ENCODE peak calls at places on chromosomes 7 and 10, in ten cellular contexts. Q, K, Y, W, S, Z, R, M, P and J are unnamed samples. For H3K9me3, the result is how much of the 10 kb centered on the place peaks cover.

GRCh38 chr7:87416682-87417587 is 58.5 kb downstream of the ABCB4 start:
- DNase-seq in S (peak), M (peak), P (peak), K (peak), Q (no peak), W (peak), R (peak), Z (peak), Y (peak), J (peak)

GRCh38 chr7:24419527-24419926 is 135.5 kb downstream of the NPY start:
- DNase-seq in W (no peak), R (no peak), Y (no peak), K (no peak), Z (no peak), M (no peak), Q (no peak), P (no peak), S (no peak), J (no peak)

GRCh38 chr10:129728905-129729540 is 235.1 kb downstream of the EBF3 start:
- DNase-seq in Z (no peak), W (no peak), S (peak), K (no peak), M (no peak), Q (no peak), R (no peak), Y (no peak), P (no peak), J (no peak)

GRCh38 chr7:120989571-120990220 is 1.2 kb downstream of the CPED1 start:
- DNase-seq in R (no peak), Y (peak), P (no peak), W (no peak), M (peak), S (peak), Q (no peak), K (no peak), Z (no peak), J (peak)

GRCh38 chr7:64618785-64619456 is 47.0 kb upstream of the ZNF107 start:
- DNase-seq in K (peak), Q (no peak), S (peak), Z (peak), M (no peak), P (no peak), Y (no peak), R (no peak), W (peak), J (no peak)

GRCh38 chr7:151690597-151690996 is 170.9 kb upstream of the RHEB start:
- DNase-seq in R (no peak), P (no peak), Z (no peak), W (no peak), Y (no peak), Q (no peak), K (no peak), M (no peak), S (no peak), J (no peak)

GRCh38 chr7:23970193-23970592 is 260.2 kb downstream of the STK31 start:
- DNase-seq in Q (no peak), W (no peak), S (no peak), P (no peak), K (no peak), Y (no peak), M (no peak), R (no peak), Z (no peak), J (no peak)

GRCh38 chr7:103048833-103049232 is 25.8 kb downstream of the FBXL13 start:
- DNase-seq in R (no peak), Q (no peak), M (no peak), S (no peak), Y (no peak), W (no peak), Z (no peak), K (peak), P (no peak), J (no peak)

GRCh38 chr10:77287647-77288120 is 349.9 kb downstream of the KCNMA1 start:
- DNase-seq in R (no peak), Z (no peak), W (no peak), Y (no peak), Q (no peak), P (no peak), K (no peak), M (no peak), S (peak), J (no peak)

GRCh38 chr7:28957064-28957821 is 887 bp downstream of the TRIL start:
- DNase-seq in W (no peak), M (no peak), Y (peak), Q (peak), S (peak), R (no peak), K (no peak), P (no peak), Z (no peak), J (peak)

GRCh38 chr10:9625266-9625776 is 1392.4 kb upstream of the CELF2 start:
- DNase-seq in R (no peak), K (no peak), W (no peak), Q (no peak), S (no peak), Y (no peak), P (no peak), M (no peak), Z (no peak), J (no peak)

GRCh38 chr7:99614495-99614894 is 2.3 kb upstream of the ZSCAN25 start:
- DNase-seq in S (no peak), W (no peak), K (no peak), P (peak), Z (no peak), Y (no peak), Q (no peak), R (peak), M (no peak), J (no peak)

GRCh38 chr7:48139461-48139860 is 31.8 kb upstream of the ABCA13 start:
- DNase-seq in W (no peak), R (no peak), M (no peak), Z (no peak), S (no peak), P (no peak), K (no peak), Q (no peak), Y (no peak), J (no peak)
- H3K9me3 ChIP-seq in W (under half), R (under half), M (under half), Z (under half), S (under half), P (under half), K (under half), Q (under half), Y (under half), J (under half)

DNA sequence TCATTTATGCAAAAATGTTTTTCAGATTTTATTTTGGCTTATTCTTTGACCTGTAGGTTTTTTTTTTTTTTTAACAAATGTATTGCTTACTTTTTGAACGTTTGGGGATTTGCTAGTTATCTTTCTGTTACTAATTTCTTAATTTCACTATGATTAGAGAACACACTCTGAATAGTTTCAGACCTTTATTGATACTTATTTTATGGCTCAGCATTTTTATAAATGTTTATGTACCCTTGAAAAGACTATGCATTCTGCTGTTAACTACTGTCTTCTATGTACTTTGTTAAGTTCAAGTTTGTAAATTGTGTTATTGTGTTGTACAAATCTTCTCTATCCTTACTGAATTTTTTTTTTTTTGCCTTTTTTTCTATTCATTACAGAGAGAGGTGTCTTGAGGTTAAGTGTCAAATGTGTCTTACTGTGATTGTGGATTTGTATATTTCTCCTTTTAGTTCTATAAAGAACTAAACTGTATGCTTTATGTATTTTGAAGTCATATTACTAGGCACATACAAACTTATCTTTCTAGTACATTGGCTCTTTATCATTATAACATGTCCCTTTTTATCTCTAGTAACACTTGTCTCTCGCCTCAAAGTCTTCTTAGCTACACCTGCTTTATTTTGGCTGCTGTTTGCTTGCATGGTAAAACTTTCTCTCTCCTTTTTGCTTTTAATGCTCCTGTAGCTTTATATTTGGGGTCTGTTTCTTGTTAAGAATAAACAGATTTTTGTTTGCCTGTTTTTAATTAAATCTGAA is 8.1 kb downstream of the MKLN1 start:
- DNase-seq in S (no peak), P (no peak), Y (no peak), M (no peak), Z (no peak), W (no peak), Q (no peak), R (no peak), K (no peak), J (no peak)
- H3K9me3 ChIP-seq in S (under half), P (under half), Y (under half), M (under half), Z (under half), W (under half), Q (under half), R (under half), K (under half), J (under half)

GRCh38 chr7:134809611-134810010 is 30.2 kb downstream of the CALD1 start:
- DNase-seq in K (no peak), Q (no peak), Z (no peak), R (no peak), W (no peak), S (no peak), P (no peak), Y (no peak), M (no peak), J (no peak)

GRCh38 chr7:134804854-134805253 is 25.4 kb downstream of the CALD1 start:
- DNase-seq in Y (no peak), S (no peak), P (no peak), Z (no peak), M (no peak), W (no peak), K (no peak), Q (no peak), R (no peak), J (peak)

GRCh38 chr7:134804351-134804750 is 24.9 kb downstream of the CALD1 start:
- DNase-seq in W (peak), Q (no peak), Z (no peak), P (no peak), R (no peak), S (no peak), K (no peak), M (no peak), Y (no peak), J (no peak)

GRCh38 chr7:134802762-134803161 is 23.3 kb downstream of the CALD1 start:
- DNase-seq in W (no peak), Q (no peak), M (no peak), P (no peak), Z (no peak), Y (no peak), S (no peak), K (no peak), R (no peak), J (no peak)

DNA sequence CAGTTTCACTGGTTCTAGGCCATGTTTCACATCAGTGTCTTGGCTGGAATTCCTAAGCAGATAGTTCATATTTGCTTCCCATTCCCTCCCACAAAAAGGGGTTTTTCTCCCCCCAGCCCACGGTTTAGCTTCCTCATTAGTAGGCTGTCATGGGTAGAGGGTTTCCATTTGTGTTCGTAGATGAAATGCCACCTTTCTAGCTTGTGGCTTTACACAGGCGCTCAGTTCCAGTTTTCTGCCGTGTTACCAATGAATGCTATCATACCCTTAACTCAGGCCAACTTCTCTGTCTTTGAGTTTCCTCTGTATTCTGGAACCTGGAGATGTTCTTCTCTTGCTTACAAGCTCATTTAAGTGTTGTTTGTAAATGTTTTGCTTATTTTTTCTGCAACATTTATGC is 26.8 kb downstream of the CALD1 start:
- DNase-seq in Y (no peak), Z (no peak), Q (no peak), M (no peak), R (no peak), S (no peak), K (no peak), P (no peak), W (no peak), J (no peak)
- H3K9me3 ChIP-seq in Y (under half), Z (under half), Q (under half), M (under half), R (under half), S (under half), K (under half), P (under half), W (under half), J (under half)

DNA sequence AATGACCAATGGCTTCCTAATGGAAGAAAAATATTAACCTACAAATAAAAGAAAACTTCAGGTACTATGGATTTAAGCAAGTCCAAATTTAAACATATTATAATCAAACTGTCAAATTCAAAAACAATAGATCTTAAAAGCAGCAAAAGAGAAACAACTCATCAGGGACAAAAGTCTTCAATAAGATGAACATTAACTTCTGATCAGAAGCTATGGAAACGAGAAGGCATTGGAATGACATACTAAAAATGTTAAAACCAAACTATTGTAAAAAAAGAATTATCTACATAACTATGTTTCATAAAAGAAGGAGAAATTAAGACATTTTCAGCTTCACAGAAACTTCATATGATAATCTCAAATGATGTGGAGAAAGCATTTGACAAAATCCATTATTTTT is 334.7 kb downstream of the ANKRD7 start:
- DNase-seq in P (no peak), Z (no peak), Q (no peak), M (no peak), W (no peak), Y (no peak), R (no peak), K (no peak), S (no peak), J (no peak)
- H3K9me3 ChIP-seq in P (under half), Z (under half), Q (under half), M (under half), W (under half), Y (under half), R (under half), K (under half), S (under half), J (under half)

GRCh38 chr10:58023341-58024073 is 244.2 kb downstream of the IPMK start:
- DNase-seq in R (no peak), Y (no peak), M (no peak), S (no peak), Z (no peak), Q (no peak), K (peak), P (no peak), W (no peak), J (no peak)
- H3K9me3 ChIP-seq in R (under half), Y (under half), M (under half), S (under half), Z (under half), Q (under half), K (under half), P (under half), W (under half), J (under half)

GRCh38 chr7:157612009-157612663 is 275.3 kb downstream of the DNAJB6 start:
- DNase-seq in Z (no peak), Y (no peak), S (no peak), M (no peak), R (no peak), P (no peak), Q (no peak), K (no peak), W (no peak), J (peak)
- H3K9me3 ChIP-seq in Z (under half), Y (under half), S (under half), M (under half), R (under half), P (under half), Q (under half), K (under half), W (under half), J (under half)